ENCODE peak calls at places on chromosomes 13 and 19, in seven cellular contexts. H is GM10248, P is IMR-90, E is psoas muscle, V is omental fat pad, J is GM06990, O is endothelial cell. Q is an unnamed sample.
A peak's percentile ranks its signal among the peaks of the same experiment; 100 is the strongest.

GRCh38 chr13:30810261-30810701 is 74.9 kb downstream of the ALOX5AP start:
- DNase-seq in H (no peak), P (no peak), E (no peak), V (no peak), J (no peak), O (no peak), Q (no peak)

GRCh38 chr19:14434543-14435319 is 1.6 kb downstream of the PKN1 start:
- DNase-seq in H (no peak), P (peak; percentile 72), E (peak; percentile 63), V (no peak), J (no peak), O (no peak), Q (no peak)

GRCh38 chr13:32415019-32415418 is 12.9 kb downstream of the N4BP2L1 start:
- DNase-seq in H (no peak), P (no peak), E (no peak), V (no peak), J (no peak), O (peak; percentile 37), Q (no peak)

GRCh38 chr13:112510002-112510780 is 77.8 kb downstream of the TUBGCP3 start:
- DNase-seq in H (peak; percentile 44), P (peak; percentile 71), E (no peak), V (no peak), J (no peak), O (peak; percentile 53), Q (no peak)

GRCh38 chr19:40332669-40333068 is 15.5 kb downstream of the C19orf47 start:
- DNase-seq in H (no peak), P (no peak), E (no peak), V (no peak), J (no peak), O (no peak), Q (no peak)

GRCh38 chr13:39201075-39201630 is 162.9 kb downstream of the NHLRC3 start:
- DNase-seq in H (no peak), P (no peak), E (no peak), V (no peak), J (no peak), O (no peak), Q (no peak)

GRCh38 chr13:80340643-80341097 is 256 bp downstream of the SPRY2 start:
- DNase-seq in H (peak; percentile 28), P (peak; percentile 70), E (no peak), V (no peak), J (no peak), O (no peak), Q (peak; percentile 27)

GRCh38 chr19:7851623-7852500 is 21.8 kb downstream of the EVI5L start:
- DNase-seq in H (no peak), P (no peak), E (no peak), V (no peak), J (no peak), O (no peak), Q (no peak)

GRCh38 chr13:108779308-108779707 is 149.9 kb downstream of the MYO16 start:
- DNase-seq in H (no peak), P (no peak), E (no peak), V (no peak), J (no peak), O (no peak), Q (no peak)

GRCh38 chr19:14003279-14004051 is 2.7 kb downstream of the RFX1 start:
- DNase-seq in H (peak; percentile 15), P (no peak), E (peak; percentile 19), V (no peak), J (peak; percentile 51), O (no peak), Q (no peak)

GRCh38 chr19:13298565-13299481 is 148.6 kb downstream of the IER2 start:
- DNase-seq in H (no peak), P (no peak), E (no peak), V (no peak), J (no peak), O (no peak), Q (no peak)

GRCh38 chr13:31518666-31519065 is 220.7 kb upstream of the RXFP2 start:
- DNase-seq in H (no peak), P (no peak), E (no peak), V (no peak), J (no peak), O (no peak), Q (no peak)

GRCh38 chr19:7294571-7295212 is 478 bp upstream of the INSR start:
- DNase-seq in H (peak; percentile 62), P (peak; percentile 16), E (peak; percentile 84), V (no peak), J (peak; percentile 81), O (peak; percentile 46), Q (peak; percentile 21)

GRCh38 chr19:35729763-35730162 is 12.0 kb downstream of the KMT2B start:
- DNase-seq in H (no peak), P (no peak), E (no peak), V (no peak), J (no peak), O (no peak), Q (no peak)

GRCh38 chr13:74839656-74840055 is 642.3 kb downstream of the TBC1D4 start:
- DNase-seq in H (no peak), P (peak; percentile 13), E (no peak), V (no peak), J (no peak), O (no peak), Q (no peak)

GRCh38 chr13:111639994-111640393 is 319.6 kb downstream of the TEX29 start:
- DNase-seq in H (no peak), P (no peak), E (no peak), V (no peak), J (no peak), O (no peak), Q (no peak)

GRCh38 chr19:6970478-6970877 is 50.8 kb downstream of the MBD3L2B start:
- DNase-seq in H (no peak), P (no peak), E (no peak), V (no peak), J (no peak), O (no peak), Q (no peak)

GRCh38 chr13:32877491-32877890 is 138.7 kb upstream of the KL start:
- DNase-seq in H (no peak), P (no peak), E (no peak), V (no peak), J (no peak), O (no peak), Q (no peak)

GRCh38 chr19:5798244-5798643 is 6.6 kb upstream of the NRTN start:
- DNase-seq in H (no peak), P (no peak), E (no peak), V (no peak), J (no peak), O (no peak), Q (no peak)

GRCh38 chr13:21528616-21529015 is 69.5 kb upstream of the ZDHHC20 start:
- DNase-seq in H (no peak), P (peak; percentile 63), E (no peak), V (no peak), J (no peak), O (no peak), Q (no peak)

GRCh38 chr13:21902709-21903098 is 231.8 kb downstream of the FGF9 start:
- DNase-seq in H (no peak), P (no peak), E (no peak), V (no peak), J (no peak), O (no peak), Q (no peak)

GRCh38 chr13:73060251-73061160 is 1.7 kb downstream of the KLF5 start:
- DNase-seq in H (no peak), P (peak; percentile 82), E (peak; percentile 33), V (no peak), J (no peak), O (no peak), Q (no peak)

GRCh38 chr19:18029617-18030338 is 21.8 kb downstream of the ARRDC2 start:
- DNase-seq in H (no peak), P (peak; percentile 32), E (peak; percentile 78), V (no peak), J (no peak), O (no peak), Q (no peak)

GRCh38 chr19:5002143-5002542 is 33.2 kb downstream of the KDM4B start:
- DNase-seq in H (no peak), P (peak; percentile 73), E (no peak), V (no peak), J (no peak), O (no peak), Q (no peak)

GRCh38 chr13:94917814-94918213 is 205.5 kb upstream of the SOX21 start:
- DNase-seq in H (no peak), P (no peak), E (no peak), V (no peak), J (no peak), O (peak; percentile 18), Q (no peak)

GRCh38 chr13:43785166-43785680 is 1.5 kb downstream of the ENOX1 start:
- DNase-seq in H (no peak), P (peak; percentile 2), E (no peak), V (no peak), J (no peak), O (peak; percentile 5), Q (no peak)

GRCh38 chr13:97660488-97661086 is 226.6 kb downstream of the RAP2A start:
- DNase-seq in H (no peak), P (no peak), E (no peak), V (no peak), J (no peak), O (peak; percentile 17), Q (no peak)

GRCh38 chr13:97658556-97658955 is 224.6 kb downstream of the RAP2A start:
- DNase-seq in H (no peak), P (no peak), E (no peak), V (no peak), J (no peak), O (no peak), Q (no peak)

GRCh38 chr13:97653741-97654140 is 219.8 kb downstream of the RAP2A start:
- DNase-seq in H (no peak), P (peak; percentile 46), E (no peak), V (no peak), J (no peak), O (no peak), Q (no peak)

GRCh38 chr13:97659602-97660001 is 225.6 kb downstream of the RAP2A start:
- DNase-seq in H (no peak), P (peak; percentile 21), E (no peak), V (no peak), J (no peak), O (peak; percentile 46), Q (no peak)
- TF ChIP-seq CTCF in H (peak; percentile 23), P (peak; percentile 41), E (peak; percentile 56), V (no peak), J (peak; percentile 35), O (no peak), Q (no peak)

GRCh38 chr19:1285737-1286360 is at the start of gene EFNA2:
- DNase-seq in H (no peak), P (no peak), E (no peak), V (no peak), J (no peak), O (no peak), Q (no peak)
- TF ChIP-seq CTCF in H (no peak), P (peak; percentile 6), E (no peak), V (no peak), J (no peak), O (no peak), Q (no peak)

DNA sequence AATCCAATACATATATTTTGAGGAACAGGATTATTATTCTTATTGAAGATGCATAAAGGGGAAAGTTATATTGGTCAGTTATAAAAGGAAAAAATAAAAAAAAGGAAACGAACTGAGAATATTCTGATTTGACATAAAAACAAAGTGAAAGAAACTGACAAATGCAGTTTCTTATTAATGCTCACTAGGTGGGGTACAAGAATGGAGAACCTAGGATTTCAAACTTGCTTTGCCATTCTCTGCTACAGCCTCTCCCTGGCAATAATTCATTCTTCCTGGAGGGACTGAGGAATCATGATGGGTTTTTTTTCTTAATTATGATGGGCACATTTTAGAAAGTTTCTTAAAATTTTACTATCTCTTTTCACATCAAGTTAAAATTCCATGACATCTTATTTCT is 154.9 kb downstream of the PCDH9 start:
- DNase-seq in H (no peak), P (peak; percentile 15), E (no peak), V (no peak), J (no peak), O (no peak), Q (no peak)
- TF ChIP-seq CTCF in H (no peak), P (peak; percentile 20), E (peak; percentile 10), V (no peak), J (no peak), O (no peak), Q (no peak)

GRCh38 chr19:49210108-49210900 is 52.7 kb downstream of the TRPM4 start:
- DNase-seq in H (no peak), P (no peak), E (no peak), V (no peak), J (no peak), O (peak; percentile 35), Q (peak; percentile 32)
- TF ChIP-seq CTCF in H (no peak), P (no peak), E (no peak), V (no peak), J (no peak), O (no peak), Q (no peak)